ENCODE peak calls at places on chromosomes 2 and 18, in six cellular contexts. F, H, V, E, B and D are unnamed samples.

GRCh38 chr2:183759033-183759432 is 634.8 kb downstream of the NUP35 start:
- DNase-seq in V (no peak), E (no peak), H (no peak), B (no peak), F (no peak), D (no peak)

GRCh38 chr18:24992491-24992890 is 359.5 kb downstream of the ZNF521 start:
- DNase-seq in E (peak), F (no peak), H (no peak), V (no peak), B (no peak), D (no peak)

GRCh38 chr18:70288851-70289328 is at the start of gene SOCS6:
- DNase-seq in F (peak), V (peak), E (peak), H (peak), B (peak), D (peak)

GRCh38 chr2:140359056-140359771 is 1579.0 kb upstream of the NXPH2 start:
- DNase-seq in F (no peak), H (peak), E (no peak), B (no peak), V (no peak), D (no peak)

GRCh38 chr2:173496746-173497145 is 142.1 kb downstream of the CDCA7 start:
- DNase-seq in E (peak), V (no peak), H (no peak), B (no peak), F (no peak), D (no peak)

GRCh38 chr2:202149155-202149762 is 76.2 kb downstream of the KIAA2012 start:
- DNase-seq in E (peak), V (peak), H (peak), F (no peak), B (no peak), D (no peak)

GRCh38 chr18:31579375-31579774 is 12.3 kb upstream of the TTR start:
- DNase-seq in B (no peak), E (no peak), F (no peak), H (no peak), V (no peak), D (no peak)

GRCh38 chr2:201196803-201197202 is 13.9 kb downstream of the CASP10 start:
- DNase-seq in F (no peak), E (no peak), B (no peak), H (no peak), V (no peak), D (no peak)

GRCh38 chr2:202932425-202933138 is 20.5 kb downstream of the CARF start:
- DNase-seq in V (no peak), E (peak), H (peak), F (no peak), B (no peak), D (no peak)

GRCh38 chr2:28253543-28253942 is 139.1 kb upstream of the FOSL2 start:
- DNase-seq in V (no peak), B (no peak), F (no peak), E (no peak), H (no peak), D (no peak)

GRCh38 chr2:187118331-187119099 is 269.5 kb upstream of the ZSWIM2 start:
- DNase-seq in V (no peak), F (no peak), H (no peak), E (no peak), B (no peak), D (no peak)

GRCh38 chr18:7945882-7946281 is 378.8 kb downstream of the PTPRM start:
- DNase-seq in B (no peak), H (peak), F (no peak), V (no peak), E (peak), D (no peak)

GRCh38 chr2:204535356-204535755 is 9.9 kb upstream of the PARD3B start:
- DNase-seq in V (no peak), E (no peak), H (no peak), B (no peak), F (no peak), D (no peak)

GRCh38 chr2:105294844-105295481 is 34.6 kb downstream of the TGFBRAP1 start:
- DNase-seq in H (peak), B (peak), F (no peak), E (peak), V (peak), D (peak)

GRCh38 chr2:145547620-145548019 is 1027.7 kb upstream of the ZEB2 start:
- DNase-seq in H (no peak), V (no peak), B (no peak), E (no peak), F (no peak), D (no peak)

GRCh38 chr2:63614448-63614968 is 25.7 kb downstream of the MDH1 start:
- DNase-seq in E (peak), F (no peak), V (no peak), B (no peak), H (peak), D (no peak)

GRCh38 chr2:59888015-59888414 is 665.4 kb downstream of the BCL11A start:
- DNase-seq in H (no peak), V (no peak), B (no peak), F (no peak), E (no peak), D (no peak)

GRCh38 chr2:56784046-56784445 is 600.3 kb downstream of the CCDC85A start:
- DNase-seq in B (no peak), F (no peak), V (no peak), E (no peak), H (no peak), D (no peak)

GRCh38 chr2:15177103-15177502 is 384.0 kb downstream of the NBAS start:
- DNase-seq in B (no peak), H (peak), V (no peak), E (peak), F (no peak), D (no peak)

GRCh38 chr2:66794571-66794970 is 359.6 kb downstream of the MEIS1 start:
- DNase-seq in B (no peak), E (no peak), F (no peak), V (no peak), H (no peak), D (no peak)

GRCh38 chr18:48788378-48788777 is 162.4 kb downstream of the SMAD7 start:
- DNase-seq in E (no peak), B (no peak), H (no peak), V (no peak), F (no peak), D (no peak)

GRCh38 chr18:47754311-47755101 is 176.0 kb downstream of the SMAD2 start:
- DNase-seq in B (peak), H (peak), V (no peak), E (peak), F (peak), D (no peak)

GRCh38 chr2:20593072-20594034 is 57.5 kb downstream of the HS1BP3 start:
- DNase-seq in V (no peak), F (no peak), E (peak), B (no peak), H (peak), D (peak)

GRCh38 chr18:76564117-76564516 is 69.1 kb upstream of the ZNF516 start:
- DNase-seq in B (no peak), F (no peak), E (peak), V (no peak), H (peak), D (no peak)

GRCh38 chr2:238839428-238839827 is 8.5 kb upstream of the TWIST2 start:
- DNase-seq in B (no peak), E (no peak), F (no peak), V (no peak), H (no peak), D (no peak)

GRCh38 chr2:112724611-112725525 is 4.0 kb downstream of the NT5DC4 start:
- DNase-seq in H (no peak), B (peak), E (no peak), F (no peak), V (no peak), D (no peak)

GRCh38 chr18:26459884-26460283 is 88.5 kb downstream of the KCTD1 start:
- DNase-seq in F (no peak), H (no peak), V (no peak), B (no peak), E (no peak), D (no peak)

GRCh38 chr2:206353685-206354084 is 79.2 kb downstream of the ZDBF2 start:
- DNase-seq in F (no peak), B (no peak), V (no peak), H (no peak), E (no peak), D (no peak)

GRCh38 chr18:69097349-69097748 is 299.5 kb downstream of the CCDC102B start:
- DNase-seq in H (no peak), V (no peak), F (no peak), E (no peak), B (no peak), D (no peak)

GRCh38 chr2:216341151-216341550 is 31.1 kb downstream of the MARCHF4 start:
- DNase-seq in E (no peak), F (peak), B (no peak), H (no peak), V (no peak), D (no peak)

GRCh38 chr2:238895901-238896600 is 48.2 kb downstream of the TWIST2 start:
- DNase-seq in B (peak), V (no peak), H (peak), F (no peak), E (no peak), D (peak)

GRCh38 chr2:228681426-228681825 is 499.9 kb upstream of the SPHKAP start:
- DNase-seq in F (no peak), B (no peak), V (no peak), H (peak), E (peak), D (no peak)